ENCODE peak calls at places on chromosomes 1 and 21, in five cellular contexts. X is GM23248, G is SK-N-SH, D is PC-3, Y is PC-9. S is an unnamed sample.

GRCh38 chr21:42654179-42654912 is 925 bp downstream of the PDE9A start:
- DNase-seq in X (no peak), G (peak; percentile 79), D (no peak), Y (no peak), S (peak; percentile 89)

GRCh38 chr1:219088778-219089557 is 84.7 kb upstream of the LYPLAL1 start:
- DNase-seq in X (peak; percentile 97), G (no peak), D (peak; percentile 100), Y (peak; percentile 85), S (no peak)

GRCh38 chr21:18285379-18285778 is 40.7 kb downstream of the CHODL start:
- DNase-seq in X (no peak), G (no peak), D (no peak), Y (no peak), S (no peak)

GRCh38 chr1:44276006-44276405 is 62.7 kb downstream of the DMAP1 start:
- DNase-seq in X (peak; percentile 41), G (no peak), D (no peak), Y (no peak), S (peak; percentile 16)

GRCh38 chr1:195956845-195957244 is 651.4 kb downstream of the KCNT2 start:
- DNase-seq in X (no peak), G (no peak), D (no peak), Y (no peak), S (no peak)

GRCh38 chr1:206469933-206470691 is at the start of gene IKBKE:
- DNase-seq in X (peak; percentile 85), G (no peak), D (peak; percentile 88), Y (peak; percentile 74), S (peak; percentile 89)

GRCh38 chr1:234765181-234765580 is 155.2 kb upstream of the IRF2BP2 start:
- DNase-seq in X (no peak), G (no peak), D (no peak), Y (no peak), S (no peak)

GRCh38 chr1:25468037-25468436 is 37.3 kb downstream of the MACO1 start:
- DNase-seq in X (peak; percentile 41), G (no peak), D (no peak), Y (no peak), S (no peak)

GRCh38 chr1:6309550-6309949 is 48.7 kb upstream of the GPR153 start:
- DNase-seq in X (no peak), G (no peak), D (no peak), Y (no peak), S (no peak)

GRCh38 chr1:205044745-205045144 is 1.7 kb downstream of the CNTN2 start:
- DNase-seq in X (no peak), G (no peak), D (no peak), Y (no peak), S (no peak)

GRCh38 chr1:47555841-47556616 is 118.2 kb downstream of the FOXD2 start:
- DNase-seq in X (no peak), G (no peak), D (no peak), Y (no peak), S (no peak)

GRCh38 chr1:27348861-27349783 is 7.3 kb downstream of the SYTL1 start:
- DNase-seq in X (peak; percentile 47), G (peak; percentile 90), D (peak; percentile 90), Y (peak; percentile 50), S (no peak)

GRCh38 chr21:45539796-45540600 is 2.2 kb downstream of the SLC19A1 start:
- DNase-seq in X (no peak), G (no peak), D (no peak), Y (no peak), S (no peak)

GRCh38 chr1:209250970-209251636 is 332.4 kb upstream of the CAMK1G start:
- DNase-seq in X (peak; percentile 12), G (no peak), D (no peak), Y (no peak), S (no peak)

GRCh38 chr21:38039841-38040240 is 123.6 kb upstream of the KCNJ6 start:
- DNase-seq in X (peak; percentile 6), G (no peak), D (no peak), Y (no peak), S (no peak)

GRCh38 chr1:18927654-18928272 is 25.4 kb upstream of the ALDH4A1 start:
- DNase-seq in X (no peak), G (no peak), D (peak; percentile 74), Y (peak; percentile 49), S (peak; percentile 43)

GRCh38 chr21:16069713-16070112 is 339.9 kb downstream of the USP25 start:
- DNase-seq in X (peak; percentile 69), G (no peak), D (no peak), Y (no peak), S (no peak)

GRCh38 chr1:172761581-172762025 is 102.7 kb downstream of the FASLG start:
- DNase-seq in X (peak; percentile 39), G (no peak), D (peak; percentile 98), Y (peak; percentile 40), S (no peak)

GRCh38 chr1:70440642-70441391 is 29.7 kb downstream of the CTH start:
- DNase-seq in X (no peak), G (no peak), D (no peak), Y (peak; percentile 17), S (no peak)

GRCh38 chr1:225644666-225645065 is 8.3 kb downstream of the ENAH start:
- DNase-seq in X (no peak), G (no peak), D (no peak), Y (no peak), S (no peak)

GRCh38 chr1:152535774-152536173 is 21.5 kb downstream of the CRCT1 start:
- DNase-seq in X (no peak), G (no peak), D (no peak), Y (no peak), S (no peak)

GRCh38 chr1:152543808-152544207 is 22.8 kb downstream of the LCE3E start:
- DNase-seq in X (peak; percentile 39), G (no peak), D (peak; percentile 14), Y (no peak), S (peak; percentile 8)

GRCh38 chr1:152537496-152537895 is 23.2 kb downstream of the CRCT1 start:
- DNase-seq in X (no peak), G (no peak), D (no peak), Y (no peak), S (no peak)

DNA sequence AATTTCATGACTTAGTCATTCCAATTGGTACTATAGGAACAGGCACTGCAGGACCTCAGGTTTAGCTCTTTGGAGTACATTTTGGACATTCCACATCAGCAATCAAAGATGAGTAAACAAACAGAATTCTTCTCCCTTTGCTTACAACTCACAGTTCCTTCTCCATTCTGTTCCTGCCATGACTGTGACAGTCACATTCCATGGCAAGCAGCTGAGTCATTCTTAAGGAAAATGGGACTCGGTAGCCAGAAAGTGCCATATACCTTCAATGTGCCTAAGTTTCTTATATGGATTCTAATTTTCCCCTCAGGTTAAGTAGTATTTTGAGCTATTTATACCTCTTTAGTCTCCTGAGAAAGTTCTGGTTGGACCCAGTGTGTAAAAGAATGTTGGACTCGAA is 25.6 kb downstream of the CRCT1 start:
- DNase-seq in X (no peak), G (no peak), D (no peak), Y (no peak), S (no peak)
- H3K9me2 ChIP-seq in X (no peaks in the 10 kb centered on the region), G (no peaks in the 10 kb centered on the region), D (no peaks in the 10 kb centered on the region), Y (no peaks in the 10 kb centered on the region), S (no peaks in the 10 kb centered on the region)

GRCh38 chr1:2978691-2979190 is 42.5 kb upstream of the ACTRT2 start:
- DNase-seq in X (no peak), G (no peak), D (no peak), Y (no peak), S (no peak)
- H3K4me1 ChIP-seq in X (no peaks in the 10 kb centered on the region), G (no peaks in the 10 kb centered on the region), D (no peaks in the 10 kb centered on the region), Y (no peaks in the 10 kb centered on the region), S (no peaks in the 10 kb centered on the region)

GRCh38 chr1:94540440-94541174 is 952 bp downstream of the F3 start:
- DNase-seq in X (peak; percentile 33), G (no peak), D (no peak), Y (no peak), S (no peak)

GRCh38 chr1:94538243-94538827 is 3.2 kb downstream of the F3 start:
- DNase-seq in X (no peak), G (no peak), D (no peak), Y (peak; percentile 43), S (no peak)

GRCh38 chr1:94537254-94537653 is 4.3 kb downstream of the F3 start:
- DNase-seq in X (no peak), G (no peak), D (no peak), Y (no peak), S (no peak)

GRCh38 chr1:94541175-94542087 is at the start of gene F3:
- DNase-seq in X (peak; percentile 94), G (peak; percentile 92), D (peak; percentile 91), Y (peak; percentile 93), S (no peak)

GRCh38 chr1:94539496-94539895 is 2.1 kb downstream of the F3 start:
- DNase-seq in X (peak; percentile 82), G (no peak), D (peak; percentile 86), Y (peak; percentile 94), S (no peak)
- H3K27ac ChIP-seq in X (peak overlapping the region; percentile 22), G (no peak overlapping the region), D (peak overlapping the region; percentile 0), Y (peak overlapping the region; percentile 87), S (no peak overlapping the region)

GRCh38 chr1:84797603-84798002 is 95.4 kb downstream of the LPAR3 start:
- DNase-seq in X (no peak), G (no peak), D (no peak), Y (no peak), S (no peak)

GRCh38 chr1:84792421-84792820 is 100.6 kb downstream of the LPAR3 start:
- DNase-seq in X (no peak), G (no peak), D (no peak), Y (no peak), S (no peak)

GRCh38 chr1:84795213-84795612 is 97.8 kb downstream of the LPAR3 start:
- DNase-seq in X (no peak), G (no peak), D (no peak), Y (no peak), S (no peak)

GRCh38 chr1:84800090-84801073 is 92.6 kb downstream of the LPAR3 start:
- DNase-seq in X (no peak), G (no peak), D (no peak), Y (no peak), S (no peak)

GRCh38 chr1:84796201-84796600 is 96.8 kb downstream of the LPAR3 start:
- DNase-seq in X (no peak), G (no peak), D (no peak), Y (no peak), S (no peak)
- H3K9me2 ChIP-seq in X (no peaks in the 10 kb centered on the region), G (no peaks in the 10 kb centered on the region), D (no peaks in the 10 kb centered on the region), Y (no peaks in the 10 kb centered on the region), S (no peaks in the 10 kb centered on the region)

DNA sequence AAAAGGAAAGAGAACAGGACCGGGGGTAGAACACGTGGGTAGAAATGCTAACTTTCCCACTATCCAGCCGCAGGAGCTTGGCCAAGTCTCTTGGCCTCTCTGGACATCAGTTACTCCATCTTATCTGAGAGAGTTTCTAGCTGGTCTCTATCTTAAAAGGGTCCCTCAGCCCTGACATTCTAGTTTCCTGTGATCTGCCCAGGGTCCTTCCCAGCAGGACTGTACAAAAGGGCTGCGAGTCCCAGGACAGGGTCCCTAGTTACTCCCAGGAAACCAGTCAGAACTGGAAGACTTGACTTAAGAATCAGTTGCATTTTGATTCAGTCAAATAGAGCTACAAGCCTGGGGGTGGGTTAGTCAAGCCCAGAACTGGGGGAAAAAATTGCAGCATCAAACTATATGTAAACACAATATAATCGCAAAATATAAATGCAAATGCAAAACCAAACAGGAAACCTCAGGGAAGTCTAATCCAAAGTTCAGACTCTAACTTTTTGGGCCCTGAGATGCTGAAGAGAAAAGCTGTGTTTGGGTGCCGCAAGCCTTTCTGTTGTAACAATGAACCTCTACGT is 2.9 kb downstream of the ASAP3 start:
- DNase-seq in X (no peak), G (no peak), D (no peak), Y (no peak), S (no peak)
- H3K4me1 ChIP-seq in X (peaks cover 8% of the 10 kb centered on the region), G (peaks cover 6% of the 10 kb centered on the region), D (peaks cover 37% of the 10 kb centered on the region), Y (peaks cover 40% of the 10 kb centered on the region), S (peaks cover 49% of the 10 kb centered on the region)